ENCODE peak calls at places on chromosomes 1 and 21, in four cellular contexts. R, H, L and I are unnamed samples.

GRCh38 chr1:201938440-201939005 is 7.8 kb downstream of the LMOD1 start:
- DNase-seq in R (no peak), L (no peak), H (no peak), I (no peak)

GRCh38 chr1:53207726-53208125 is 11.1 kb downstream of the CPT2 start:
- DNase-seq in L (no peak), H (no peak), R (no peak), I (no peak)

GRCh38 chr1:174114788-174115448 is 44.4 kb upstream of the RABGAP1L start:
- DNase-seq in L (no peak), H (no peak), R (no peak), I (no peak)

GRCh38 chr1:185880779-185881333 is 146.7 kb downstream of the HMCN1 start:
- DNase-seq in R (peak), H (no peak), L (peak), I (no peak)

GRCh38 chr1:115227683-115228082 is 110.4 kb downstream of the NGF start:
- DNase-seq in R (no peak), L (no peak), H (no peak), I (no peak)

GRCh38 chr1:77900687-77901293 is 12.4 kb downstream of the NEXN start:
- DNase-seq in L (no peak), H (peak), R (no peak), I (no peak)

GRCh38 chr1:188949701-188950100 is 1528.0 kb downstream of the BRINP3 start:
- DNase-seq in L (no peak), H (no peak), R (no peak), I (no peak)

GRCh38 chr1:116334015-116334547 is 39.0 kb upstream of the ATP1A1 start:
- DNase-seq in L (no peak), H (peak), R (peak), I (no peak)

GRCh38 chr1:227894306-227894721 is 53.4 kb downstream of the WNT9A start:
- DNase-seq in H (no peak), R (peak), L (peak), I (peak)

GRCh38 chr1:234357831-234358230 is 15.4 kb upstream of the COA6 start:
- DNase-seq in H (no peak), L (no peak), R (no peak), I (no peak)

GRCh38 chr1:9167638-9168037 is 38.7 kb upstream of the GPR157 start:
- DNase-seq in R (no peak), H (no peak), L (no peak), I (no peak)

GRCh38 chr1:15062479-15063099 is 91.0 kb upstream of the TMEM51 start:
- DNase-seq in L (no peak), R (no peak), H (no peak), I (no peak)

GRCh38 chr1:19390901-19391595 is 78.9 kb downstream of the SLC66A1 start:
- DNase-seq in H (peak), L (peak), R (no peak), I (no peak)

GRCh38 chr1:34950428-34950827 is 21.0 kb upstream of the DLGAP3 start:
- DNase-seq in L (no peak), R (no peak), H (no peak), I (no peak)

GRCh38 chr1:24793762-24794161 is 48.5 kb downstream of the CLIC4 start:
- DNase-seq in L (no peak), H (no peak), R (no peak), I (no peak)

GRCh38 chr1:50023292-50024159 is at the start of gene AGBL4:
- DNase-seq in R (peak), L (peak), H (peak), I (no peak)

GRCh38 chr1:229098903-229099578 is 171.9 kb upstream of the RAB4A start:
- DNase-seq in R (peak), L (no peak), H (no peak), I (no peak)

GRCh38 chr1:30299393-30299792 is 424.0 kb downstream of the MATN1 start:
- DNase-seq in L (no peak), H (no peak), R (no peak), I (no peak)

GRCh38 chr1:51516639-51517158 is 2.4 kb downstream of the EPS15 start:
- DNase-seq in L (no peak), R (no peak), H (no peak), I (no peak)

GRCh38 chr21:42097860-42098259 is 26.7 kb downstream of the UMODL1 start:
- DNase-seq in R (no peak), H (peak), L (peak), I (peak)

GRCh38 chr21:14901482-14901958 is 163.3 kb downstream of the NRIP1 start:
- DNase-seq in L (no peak), H (no peak), R (no peak), I (no peak)

GRCh38 chr1:181013144-181013543 is 9.5 kb downstream of the STX6 start:
- DNase-seq in R (no peak), L (no peak), H (no peak), I (peak)

GRCh38 chr1:77605246-77606026 is 77.0 kb downstream of the ZZZ3 start:
- DNase-seq in H (peak), L (peak), R (peak), I (no peak)

GRCh38 chr1:203592728-203593127 is 33.9 kb upstream of the ATP2B4 start:
- DNase-seq in H (no peak), R (no peak), L (no peak), I (peak)

GRCh38 chr21:27301216-27301615 is 334.3 kb upstream of the ADAMTS5 start:
- DNase-seq in R (no peak), L (no peak), H (no peak), I (no peak)

GRCh38 chr1:17023573-17023972 is 11.8 kb upstream of the ATP13A2 start:
- DNase-seq in R (no peak), L (no peak), H (no peak), I (no peak)

GRCh38 chr1:83883979-83884378 is 115.0 kb downstream of the TTLL7 start:
- DNase-seq in R (no peak), H (no peak), L (no peak), I (no peak)

GRCh38 chr1:160997323-160998038 is 23.5 kb downstream of the F11R start:
- DNase-seq in H (peak), R (peak), L (peak), I (no peak)

GRCh38 chr21:36893581-36893980 is 72.9 kb downstream of the HLCS start:
- DNase-seq in H (no peak), R (no peak), L (no peak), I (no peak)

GRCh38 chr1:8351693-8352470 is 34.0 kb downstream of the SLC45A1 start:
- DNase-seq in H (no peak), L (peak), R (peak), I (no peak)

GRCh38 chr1:200035956-200036615 is 8.6 kb downstream of the NR5A2 start:
- DNase-seq in H (no peak), R (no peak), L (no peak), I (no peak)

GRCh38 chr21:41650526-41651145 is 116.2 kb downstream of the RIPK4 start:
- DNase-seq in R (no peak), L (no peak), H (no peak), I (no peak)

GRCh38 chr1:206803221-206803730 is 31.0 kb upstream of the IL10 start:
- DNase-seq in R (no peak), H (no peak), L (no peak), I (no peak)

GRCh38 chr1:201171063-201172036 is 17.1 kb upstream of the TMEM9 start:
- DNase-seq in R (no peak), H (no peak), L (peak), I (no peak)

GRCh38 chr1:1602941-1603506 is 3.1 kb upstream of the FNDC10 start:
- DNase-seq in L (no peak), R (no peak), H (no peak), I (no peak)

GRCh38 chr1:26784886-26785285 is 2.9 kb upstream of the PIGV start:
- DNase-seq in R (no peak), L (no peak), H (no peak), I (no peak)

GRCh38 chr1:232984577-232985425 is 34.4 kb downstream of the NTPCR start:
- DNase-seq in L (no peak), H (no peak), R (no peak), I (no peak)